ENCODE peak calls at places on chromosomes 4 and X, in six cellular contexts. One of them, this sample, is unnamed.

GRCh38 chr4:174713181-174713580 is 115.9 kb downstream of the GLRA3 start:
- DNase-seq in MM.1S: no peak
- DNase-seq in uterus: no peak
- DNase-seq in progenitor cell of endocrine pancreas: no peak
- DNase-seq in tibial artery: no peak
- DNase-seq in hepatocyte: no peak
- DNase-seq in this sample: no peak

GRCh38 chrX:153646620-153647373 is at the start of gene DUSP9:
- DNase-seq in MM.1S: no peak
- DNase-seq in uterus: peak
- DNase-seq in progenitor cell of endocrine pancreas: peak
- DNase-seq in tibial artery: no peak
- DNase-seq in hepatocyte: peak
- DNase-seq in this sample: no peak

GRCh38 chr4:156581282-156581681 is 390.3 kb downstream of the PDGFC start:
- DNase-seq in MM.1S: no peak
- DNase-seq in uterus: no peak
- DNase-seq in progenitor cell of endocrine pancreas: no peak
- DNase-seq in tibial artery: no peak
- DNase-seq in hepatocyte: no peak
- DNase-seq in this sample: no peak

GRCh38 chr4:39698424-39699009 is 581 bp downstream of the UBE2K start:
- DNase-seq in MM.1S: peak
- DNase-seq in uterus: peak
- DNase-seq in progenitor cell of endocrine pancreas: peak
- DNase-seq in tibial artery: peak
- DNase-seq in hepatocyte: peak
- DNase-seq in this sample: no peak

GRCh38 chr4:138897818-138898226 is 117.8 kb upstream of the NOCT start:
- DNase-seq in MM.1S: peak
- DNase-seq in uterus: no peak
- DNase-seq in progenitor cell of endocrine pancreas: no peak
- DNase-seq in tibial artery: no peak
- DNase-seq in hepatocyte: peak
- DNase-seq in this sample: peak

GRCh38 chr4:121675715-121676114 is 21.1 kb downstream of the ANXA5 start:
- DNase-seq in MM.1S: no peak
- DNase-seq in uterus: no peak
- DNase-seq in progenitor cell of endocrine pancreas: no peak
- DNase-seq in tibial artery: no peak
- DNase-seq in hepatocyte: peak
- DNase-seq in this sample: no peak

GRCh38 chr4:26141916-26142638 is 178.7 kb upstream of the RBPJ start:
- DNase-seq in MM.1S: no peak
- DNase-seq in uterus: no peak
- DNase-seq in progenitor cell of endocrine pancreas: no peak
- DNase-seq in tibial artery: peak
- DNase-seq in hepatocyte: peak
- DNase-seq in this sample: peak

GRCh38 chrX:19576742-19577141 is 61.4 kb upstream of the MAP3K15 start:
- DNase-seq in MM.1S: no peak
- DNase-seq in uterus: no peak
- DNase-seq in progenitor cell of endocrine pancreas: no peak
- DNase-seq in tibial artery: no peak
- DNase-seq in hepatocyte: no peak
- DNase-seq in this sample: no peak

GRCh38 chrX:134990475-134991473 is at the start of gene SMIM10:
- DNase-seq in MM.1S: peak
- DNase-seq in uterus: peak
- DNase-seq in progenitor cell of endocrine pancreas: peak
- DNase-seq in tibial artery: peak
- DNase-seq in hepatocyte: peak
- DNase-seq in this sample: no peak

GRCh38 chrX:134006484-134007161 is 21.2 kb upstream of the GPC3 start:
- DNase-seq in MM.1S: peak
- DNase-seq in uterus: no peak
- DNase-seq in progenitor cell of endocrine pancreas: no peak
- DNase-seq in tibial artery: no peak
- DNase-seq in hepatocyte: no peak
- DNase-seq in this sample: no peak

GRCh38 chr4:145531193-145531592 is 49.5 kb downstream of the SMAD1 start:
- DNase-seq in MM.1S: no peak
- DNase-seq in uterus: no peak
- DNase-seq in progenitor cell of endocrine pancreas: no peak
- DNase-seq in tibial artery: no peak
- DNase-seq in hepatocyte: no peak
- DNase-seq in this sample: no peak

GRCh38 chr4:10526431-10527222 is 69.4 kb upstream of the ZNF518B start:
- DNase-seq in MM.1S: no peak
- DNase-seq in uterus: no peak
- DNase-seq in progenitor cell of endocrine pancreas: no peak
- DNase-seq in tibial artery: no peak
- DNase-seq in hepatocyte: no peak
- DNase-seq in this sample: no peak

GRCh38 chr4:183170894-183171293 is 71.8 kb downstream of the WWC2 start:
- DNase-seq in MM.1S: no peak
- DNase-seq in uterus: no peak
- DNase-seq in progenitor cell of endocrine pancreas: no peak
- DNase-seq in tibial artery: no peak
- DNase-seq in hepatocyte: no peak
- DNase-seq in this sample: no peak

GRCh38 chrX:97326456-97326855 is 442.7 kb downstream of the RPA4 start:
- DNase-seq in MM.1S: peak
- DNase-seq in uterus: no peak
- DNase-seq in progenitor cell of endocrine pancreas: no peak
- DNase-seq in tibial artery: no peak
- DNase-seq in hepatocyte: no peak
- DNase-seq in this sample: no peak

GRCh38 chrX:45309096-45309495 is 108.4 kb upstream of the DIPK2B start:
- DNase-seq in MM.1S: no peak
- DNase-seq in uterus: no peak
- DNase-seq in progenitor cell of endocrine pancreas: no peak
- DNase-seq in tibial artery: no peak
- DNase-seq in hepatocyte: no peak
- DNase-seq in this sample: no peak

GRCh38 chr4:104138154-104138553 is 356.5 kb downstream of the CXXC4 start:
- DNase-seq in MM.1S: no peak
- DNase-seq in uterus: no peak
- DNase-seq in progenitor cell of endocrine pancreas: no peak
- DNase-seq in tibial artery: no peak
- DNase-seq in hepatocyte: no peak
- DNase-seq in this sample: no peak

GRCh38 chrX:136778020-136778419 is 2.7 kb downstream of the ARHGEF6 start:
- DNase-seq in MM.1S: no peak
- DNase-seq in uterus: no peak
- DNase-seq in progenitor cell of endocrine pancreas: no peak
- DNase-seq in tibial artery: no peak
- DNase-seq in hepatocyte: no peak
- DNase-seq in this sample: no peak

GRCh38 chr4:48777739-48778138 is 2.3 kb downstream of the FRYL start:
- DNase-seq in MM.1S: no peak
- DNase-seq in uterus: no peak
- DNase-seq in progenitor cell of endocrine pancreas: no peak
- DNase-seq in tibial artery: no peak
- DNase-seq in hepatocyte: no peak
- DNase-seq in this sample: no peak

GRCh38 chr4:41719417-41719816 is 29.1 kb downstream of the PHOX2B start:
- DNase-seq in MM.1S: no peak
- DNase-seq in uterus: no peak
- DNase-seq in progenitor cell of endocrine pancreas: no peak
- DNase-seq in tibial artery: no peak
- DNase-seq in hepatocyte: no peak
- DNase-seq in this sample: no peak

GRCh38 chr4:47287735-47288134 is 175.8 kb downstream of the COMMD8 start:
- DNase-seq in MM.1S: peak
- DNase-seq in uterus: no peak
- DNase-seq in progenitor cell of endocrine pancreas: no peak
- DNase-seq in tibial artery: no peak
- DNase-seq in hepatocyte: peak
- DNase-seq in this sample: no peak

GRCh38 chrX:98405376-98405775 is 1521.7 kb downstream of the RPA4 start:
- DNase-seq in MM.1S: no peak
- DNase-seq in uterus: no peak
- DNase-seq in progenitor cell of endocrine pancreas: no peak
- DNase-seq in tibial artery: no peak
- DNase-seq in hepatocyte: no peak
- DNase-seq in this sample: peak

GRCh38 chrX:10031743-10032142 is 64.6 kb downstream of the CLDN34 start:
- DNase-seq in MM.1S: peak
- DNase-seq in uterus: no peak
- DNase-seq in progenitor cell of endocrine pancreas: no peak
- DNase-seq in tibial artery: no peak
- DNase-seq in hepatocyte: no peak
- DNase-seq in this sample: no peak

GRCh38 chrX:17067534-17067933 is 121.1 kb downstream of the REPS2 start:
- DNase-seq in MM.1S: no peak
- DNase-seq in uterus: no peak
- DNase-seq in progenitor cell of endocrine pancreas: no peak
- DNase-seq in tibial artery: no peak
- DNase-seq in hepatocyte: no peak
- DNase-seq in this sample: no peak

GRCh38 chr4:73417973-73418372 is 13.9 kb downstream of the ALB start:
- DNase-seq in MM.1S: no peak
- DNase-seq in uterus: no peak
- DNase-seq in progenitor cell of endocrine pancreas: no peak
- DNase-seq in tibial artery: no peak
- DNase-seq in hepatocyte: no peak
- DNase-seq in this sample: no peak

GRCh38 chr4:149785686-149786431 is 29.8 kb downstream of the IQCM start:
- DNase-seq in MM.1S: no peak
- DNase-seq in uterus: no peak
- DNase-seq in progenitor cell of endocrine pancreas: no peak
- DNase-seq in tibial artery: no peak
- DNase-seq in hepatocyte: no peak
- DNase-seq in this sample: no peak

GRCh38 chrX:83535417-83536244 is 27.5 kb downstream of the POU3F4 start:
- DNase-seq in MM.1S: peak
- DNase-seq in uterus: no peak
- DNase-seq in progenitor cell of endocrine pancreas: no peak
- DNase-seq in tibial artery: no peak
- DNase-seq in hepatocyte: no peak
- DNase-seq in this sample: no peak

GRCh38 chrX:150449313-150449712 is 86.2 kb downstream of the MAMLD1 start:
- DNase-seq in MM.1S: no peak
- DNase-seq in uterus: no peak
- DNase-seq in progenitor cell of endocrine pancreas: no peak
- DNase-seq in tibial artery: no peak
- DNase-seq in hepatocyte: no peak
- DNase-seq in this sample: no peak

DNA sequence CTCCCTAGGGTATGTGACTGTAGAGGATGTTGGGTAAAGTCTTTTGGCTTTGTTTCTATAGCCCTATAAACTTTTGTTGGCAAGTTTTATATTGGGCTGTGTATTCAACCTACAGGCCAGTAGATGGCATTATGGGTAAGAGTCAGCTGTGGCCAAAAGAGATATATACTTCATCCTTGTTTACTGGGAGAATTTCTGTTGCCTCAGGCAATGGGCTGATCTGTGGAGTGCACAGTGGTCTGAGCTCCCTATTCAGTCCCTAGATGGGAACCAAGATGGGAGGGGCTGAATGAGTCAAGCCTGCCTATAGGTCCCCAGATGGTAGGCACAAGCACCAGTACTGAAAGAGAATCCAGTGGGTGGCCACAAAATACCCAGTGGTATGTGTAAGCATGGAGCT is 580.6 kb downstream of the EPHA5 start:
- DNase-seq in MM.1S: peak
- DNase-seq in uterus: no peak
- DNase-seq in progenitor cell of endocrine pancreas: no peak
- DNase-seq in tibial artery: no peak
- DNase-seq in hepatocyte: peak
- DNase-seq in this sample: peak
- TF ChIP-seq CTCF in MM.1S: peak
- TF ChIP-seq CTCF in uterus: no peak
- TF ChIP-seq CTCF in progenitor cell of endocrine pancreas: peak
- TF ChIP-seq CTCF in tibial artery: no peak
- TF ChIP-seq CTCF in hepatocyte: peak
- TF ChIP-seq CTCF in this sample: peak

DNA sequence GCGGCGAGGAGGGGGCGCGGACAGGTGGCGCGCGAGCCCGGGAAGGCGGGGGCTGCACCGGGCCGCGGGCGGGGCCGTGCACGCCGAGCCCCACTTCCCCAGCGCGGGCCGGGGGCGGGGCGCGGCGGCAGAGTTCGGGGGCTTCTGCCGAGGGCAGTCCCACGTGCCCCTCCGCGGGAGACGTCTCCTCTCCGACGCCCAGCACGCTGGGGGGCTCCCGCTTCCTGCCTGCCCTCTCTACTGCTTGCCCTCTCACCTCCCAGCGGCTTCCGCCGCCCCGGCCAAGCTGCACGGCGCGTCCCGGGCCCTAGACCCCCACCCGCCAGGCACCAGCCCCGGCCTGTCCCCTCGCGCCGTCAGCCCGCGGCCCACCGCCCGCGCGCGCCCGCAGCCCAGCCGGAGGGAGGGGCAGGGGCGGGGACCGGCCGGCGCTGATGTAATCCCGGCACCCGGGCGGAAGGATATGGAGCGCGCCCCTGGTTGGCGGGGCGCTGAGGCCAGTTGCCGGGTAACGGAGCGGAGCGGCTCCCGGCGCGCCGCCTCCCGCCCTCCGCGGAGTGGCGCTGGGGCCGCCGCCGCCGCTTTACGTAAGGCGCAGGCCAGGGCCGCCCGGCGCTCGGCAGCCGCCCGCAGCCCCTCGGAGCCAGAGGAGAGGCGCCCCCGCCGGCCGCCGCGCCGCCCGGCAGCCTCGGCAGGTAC is at the start of gene KIAA0232:
- DNase-seq in MM.1S: peak
- DNase-seq in uterus: peak
- DNase-seq in progenitor cell of endocrine pancreas: peak
- DNase-seq in tibial artery: peak
- DNase-seq in hepatocyte: peak
- DNase-seq in this sample: peak
- TF ChIP-seq CTCF in MM.1S: no peak
- TF ChIP-seq CTCF in uterus: peak
- TF ChIP-seq CTCF in progenitor cell of endocrine pancreas: no peak
- TF ChIP-seq CTCF in tibial artery: no peak
- TF ChIP-seq CTCF in hepatocyte: no peak
- TF ChIP-seq CTCF in this sample: peak

GRCh38 chrX:110853610-110854009 is 58.0 kb upstream of the CHRDL1 start:
- DNase-seq in MM.1S: peak
- DNase-seq in uterus: no peak
- DNase-seq in progenitor cell of endocrine pancreas: no peak
- DNase-seq in tibial artery: no peak
- DNase-seq in hepatocyte: peak
- DNase-seq in this sample: peak
- TF ChIP-seq CTCF in MM.1S: peak
- TF ChIP-seq CTCF in uterus: no peak
- TF ChIP-seq CTCF in progenitor cell of endocrine pancreas: peak
- TF ChIP-seq CTCF in tibial artery: no peak
- TF ChIP-seq CTCF in hepatocyte: peak
- TF ChIP-seq CTCF in this sample: peak

DNA sequence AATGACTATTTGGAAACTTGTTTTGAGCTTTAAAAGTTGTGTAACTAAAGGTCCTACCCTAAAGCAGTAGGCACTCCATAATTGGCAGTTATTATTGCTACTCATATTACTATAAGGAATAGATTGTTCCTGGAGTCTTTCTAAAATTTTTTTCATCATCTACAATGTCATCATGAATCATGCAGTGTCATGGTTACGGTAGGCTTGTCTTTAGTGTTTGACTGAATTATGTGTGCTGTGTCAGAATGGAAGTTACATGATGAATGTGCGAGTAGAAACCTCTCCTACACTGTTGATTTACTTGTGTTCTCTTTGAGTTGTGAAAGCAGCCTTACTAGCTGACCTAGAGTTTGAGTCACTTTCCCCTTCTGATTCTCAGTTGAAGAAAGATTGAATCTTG is 1099.9 kb downstream of the RAPGEF2 start:
- DNase-seq in MM.1S: no peak
- DNase-seq in uterus: no peak
- DNase-seq in progenitor cell of endocrine pancreas: no peak
- DNase-seq in tibial artery: no peak
- DNase-seq in hepatocyte: no peak
- DNase-seq in this sample: no peak
- TF ChIP-seq CTCF in MM.1S: no peak
- TF ChIP-seq CTCF in uterus: no peak
- TF ChIP-seq CTCF in progenitor cell of endocrine pancreas: no peak
- TF ChIP-seq CTCF in tibial artery: no peak
- TF ChIP-seq CTCF in hepatocyte: no peak
- TF ChIP-seq CTCF in this sample: no peak